ENCODE peak calls at places on chromosomes 3 and 15, in six cellular contexts. K, M, G, F, R and W are unnamed samples. For H3K27me3, the result is how much of the 10 kb centered on the place peaks cover.

GRCh38 chr15:37788330-37788729 is 146.1 kb upstream of the TMCO5A start:
- DNase-seq in K (no peak), M (no peak), R (no peak), F (no peak), G (no peak), W (no peak)

GRCh38 chr3:38165722-38166387 is 518 bp downstream of the OXSR1 start:
- DNase-seq in G (no peak), M (no peak), F (peak), K (no peak), R (no peak), W (peak)

GRCh38 chr3:59469948-59470723 is 420.3 kb upstream of the CFAP20DC start:
- DNase-seq in M (no peak), K (no peak), F (no peak), G (no peak), R (no peak), W (no peak)

GRCh38 chr3:66297260-66297863 is 76.6 kb downstream of the SLC25A26 start:
- DNase-seq in R (no peak), G (no peak), K (no peak), F (no peak), M (no peak), W (no peak)

GRCh38 chr15:62121273-62122015 is 43.6 kb downstream of the C2CD4B start:
- DNase-seq in K (no peak), M (no peak), G (no peak), F (no peak), R (no peak), W (no peak)

GRCh38 chr3:176906046-176906905 is 291.0 kb downstream of the TBL1XR1 start:
- DNase-seq in M (no peak), R (peak), G (peak), F (peak), K (peak), W (peak)

GRCh38 chr15:46854559-46854958 is 862.7 kb upstream of the SEMA6D start:
- DNase-seq in F (no peak), R (no peak), M (no peak), G (no peak), K (no peak), W (no peak)

GRCh38 chr3:45760878-45761711 is 35.2 kb downstream of the SLC6A20 start:
- DNase-seq in R (peak), K (peak), M (peak), G (peak), F (peak), W (peak)

GRCh38 chr3:159977295-159977694 is 11.3 kb upstream of the IL12A start:
- DNase-seq in G (no peak), F (peak), M (no peak), R (no peak), K (no peak), W (no peak)

GRCh38 chr15:39361497-39361896 is 219.4 kb upstream of the THBS1 start:
- DNase-seq in M (no peak), G (no peak), R (no peak), K (no peak), F (no peak), W (no peak)

GRCh38 chr3:138049157-138049919 is 39.4 kb downstream of the CLDN18 start:
- DNase-seq in F (no peak), G (no peak), K (peak), R (no peak), M (no peak), W (peak)

GRCh38 chr3:154184582-154184981 is 63.4 kb downstream of the ARHGEF26 start:
- DNase-seq in K (no peak), F (no peak), M (no peak), G (no peak), R (no peak), W (no peak)

GRCh38 chr3:188349276-188349962 is 195.5 kb downstream of the LPP start:
- DNase-seq in M (peak), F (no peak), R (no peak), K (no peak), G (no peak), W (no peak)

GRCh38 chr15:101428758-101429157 is 60.7 kb downstream of the PCSK6 start:
- DNase-seq in F (no peak), G (no peak), R (no peak), K (no peak), M (no peak), W (no peak)

GRCh38 chr15:59713177-59713576 is 24.1 kb upstream of the BNIP2 start:
- DNase-seq in K (no peak), M (no peak), G (no peak), R (no peak), F (no peak), W (no peak)

GRCh38 chr3:167151671-167152070 is 228.4 kb downstream of the ZBBX start:
- DNase-seq in M (no peak), R (no peak), K (no peak), F (no peak), G (no peak), W (no peak)

GRCh38 chr3:180855956-180856355 is 56.5 kb upstream of the FXR1 start:
- DNase-seq in F (no peak), K (no peak), G (no peak), R (no peak), M (no peak), W (no peak)

GRCh38 chr3:145981057-145981456 is 179.9 kb downstream of the PLOD2 start:
- DNase-seq in K (no peak), R (no peak), G (no peak), F (no peak), M (no peak), W (no peak)

GRCh38 chr3:187130346-187131066 is 8.8 kb downstream of the RPL39L start:
- DNase-seq in F (no peak), K (peak), G (no peak), R (no peak), M (no peak), W (no peak)

GRCh38 chr15:56286213-56286612 is 42.5 kb upstream of the RFX7 start:
- DNase-seq in K (no peak), R (no peak), M (peak), F (no peak), G (no peak), W (peak)

GRCh38 chr3:119294889-119295769 is 946 bp downstream of the ARHGAP31 start:
- DNase-seq in G (peak), K (no peak), F (peak), R (peak), M (no peak), W (peak)

GRCh38 chr3:140242818-140243276 is 307.9 kb downstream of the CLSTN2 start:
- DNase-seq in G (no peak), F (no peak), K (no peak), M (no peak), R (peak), W (no peak)

GRCh38 chr3:79247367-79248103 is 520.3 kb downstream of the ROBO1 start:
- DNase-seq in R (no peak), M (no peak), G (no peak), F (peak), K (peak), W (peak)

GRCh38 chr3:88149146-88149515 is 628 bp upstream of the C3orf38 start:
- DNase-seq in G (no peak), M (peak), K (no peak), R (no peak), F (no peak), W (peak)

GRCh38 chr3:11544413-11545181 is 99.1 kb downstream of the VGLL4 start:
- DNase-seq in F (no peak), M (no peak), R (no peak), G (no peak), K (no peak), W (no peak)

GRCh38 chr3:128367726-128368125 is 99.0 kb downstream of the DNAJB8 start:
- DNase-seq in G (peak), K (no peak), R (no peak), M (no peak), F (no peak), W (no peak)

GRCh38 chr15:60244813-60245212 is 153.0 kb downstream of the ANXA2 start:
- DNase-seq in G (no peak), R (no peak), F (no peak), K (no peak), M (no peak), W (no peak)

GRCh38 chr3:163071684-163072083 is 1575.1 kb downstream of the OTOL1 start:
- DNase-seq in G (no peak), K (no peak), F (no peak), M (no peak), R (no peak), W (peak)

GRCh38 chr15:95134306-95135100 is 903.1 kb downstream of the MCTP2 start:
- DNase-seq in M (no peak), F (no peak), G (no peak), K (no peak), R (no peak), W (peak)

GRCh38 chr3:166123576-166123975 is 286.4 kb upstream of the BCHE start:
- DNase-seq in M (no peak), R (no peak), K (no peak), G (peak), F (no peak), W (peak)

GRCh38 chr15:72515591-72516389 is 41.7 kb downstream of the ARIH1 start:
- DNase-seq in F (no peak), K (no peak), G (no peak), M (no peak), R (no peak), W (peak)

GRCh38 chr3:196012481-196012880 is 69.4 kb downstream of the TFRC start:
- DNase-seq in F (no peak), M (no peak), R (no peak), K (no peak), G (peak), W (no peak)

GRCh38 chr3:42473083-42473932 is 29.1 kb upstream of the VIPR1 start:
- DNase-seq in R (no peak), G (peak), K (no peak), M (no peak), F (peak), W (no peak)

GRCh38 chr3:156614642-156615511 is 59.5 kb upstream of the TIPARP start:
- DNase-seq in F (no peak), M (no peak), R (no peak), K (no peak), G (peak), W (peak)

GRCh38 chr15:64050281-64051092 is 4.2 kb upstream of the DAPK2 start:
- DNase-seq in R (no peak), K (no peak), F (peak), M (no peak), G (no peak), W (no peak)

GRCh38 chr3:72337480-72337855 is 510.8 kb downstream of the SHQ1 start:
- DNase-seq in M (no peak), R (no peak), K (no peak), G (no peak), F (no peak), W (no peak)

GRCh38 chr3:24678441-24678865 is 183.8 kb upstream of the THRB start:
- DNase-seq in G (peak), K (peak), M (no peak), F (peak), R (no peak), W (no peak)

GRCh38 chr3:130849111-130849552 is 44.8 kb upstream of the ATP2C1 start:
- DNase-seq in G (no peak), M (no peak), F (no peak), R (peak), K (no peak), W (no peak)

GRCh38 chr15:78038585-78039247 is 38.8 kb downstream of the TBC1D2B start:
- DNase-seq in M (no peak), F (no peak), R (no peak), G (no peak), K (no peak), W (no peak)

GRCh38 chr15:99453646-99454045 is 112.1 kb upstream of the MEF2A start:
- DNase-seq in R (no peak), M (no peak), F (no peak), K (no peak), G (no peak), W (no peak)

GRCh38 chr15:99454941-99455795 is 110.6 kb upstream of the MEF2A start:
- DNase-seq in F (peak), K (peak), R (peak), M (peak), G (peak), W (no peak)

GRCh38 chr15:99455796-99456160 is 110.0 kb upstream of the MEF2A start:
- DNase-seq in K (no peak), F (no peak), M (no peak), R (no peak), G (no peak), W (no peak)

GRCh38 chr15:99452728-99453643 is 112.8 kb upstream of the MEF2A start:
- DNase-seq in F (no peak), K (no peak), G (no peak), R (no peak), M (no peak), W (no peak)

GRCh38 chr15:99454107-99454809 is 111.5 kb upstream of the MEF2A start:
- DNase-seq in M (no peak), K (no peak), R (no peak), G (no peak), F (no peak), W (no peak)
- H3K27me3 ChIP-seq in M (under half), K (under half), R (under half), G (under half), F (under half), W (under half)

GRCh38 chr3:170222647-170223541 is 670 bp downstream of the PRKCI start:
- DNase-seq in K (no peak), R (peak), G (no peak), F (peak), M (no peak), W (peak)
- TF ChIP-seq CTCF in K (peak), R (no peak), G (peak), F (no peak), M (no peak), W (no peak)

GRCh38 chr3:184381261-184382224 is 1.7 kb downstream of the CHRD start:
- DNase-seq in G (no peak), F (no peak), R (no peak), K (no peak), M (no peak), W (no peak)

GRCh38 chr3:184380210-184380626 is 364 bp downstream of the CHRD start:
- DNase-seq in R (peak), M (no peak), K (no peak), F (peak), G (no peak), W (no peak)

GRCh38 chr3:184382326-184383032 is 2.6 kb downstream of the CHRD start:
- DNase-seq in G (no peak), M (no peak), R (no peak), F (no peak), K (no peak), W (no peak)

GRCh38 chr3:184379375-184380209 is at the start of gene CHRD:
- DNase-seq in M (no peak), F (peak), R (no peak), G (no peak), K (no peak), W (no peak)

DNA sequence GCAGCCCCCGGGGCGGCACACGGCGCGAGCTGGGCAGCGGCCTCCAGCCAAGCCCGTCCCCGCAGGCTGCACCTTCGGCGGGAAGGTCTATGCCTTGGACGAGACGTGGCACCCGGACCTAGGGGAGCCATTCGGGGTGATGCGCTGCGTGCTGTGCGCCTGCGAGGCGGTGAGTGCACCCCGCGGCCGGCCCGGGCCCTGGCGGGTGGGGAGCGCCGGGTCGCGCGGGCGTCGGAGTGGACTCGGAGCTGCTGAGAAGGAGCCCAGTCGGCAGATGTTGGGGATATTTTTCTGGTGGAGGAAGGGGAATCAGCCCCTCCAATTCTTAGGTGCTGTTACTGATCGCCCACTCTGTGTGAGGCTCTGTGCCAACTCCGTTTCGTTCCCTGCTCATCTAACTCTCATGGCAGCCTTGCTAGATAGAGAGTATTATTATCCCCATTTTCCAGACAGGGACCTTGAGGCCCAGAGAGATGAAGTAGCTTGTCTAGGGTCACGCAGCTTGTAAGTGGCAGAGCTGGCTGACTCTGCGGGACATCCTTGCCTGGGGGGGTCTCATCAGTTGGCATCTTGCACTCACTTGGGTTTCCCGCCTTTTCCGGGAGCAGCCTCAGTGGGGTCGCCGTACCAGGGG is 890 bp downstream of the CHRD start:
- DNase-seq in M (no peak), F (no peak), K (no peak), R (no peak), G (no peak), W (no peak)
- H3K27me3 ChIP-seq in M (under half), F (under half), K (half or more), R (under half), G (half or more), W (under half)

GRCh38 chr3:10026084-10026890 is at the start of gene FANCD2:
- DNase-seq in K (peak), R (peak), M (peak), G (peak), F (peak), W (peak)
- TF ChIP-seq CTCF in K (no peak), R (no peak), M (no peak), G (no peak), F (no peak), W (no peak)

DNA sequence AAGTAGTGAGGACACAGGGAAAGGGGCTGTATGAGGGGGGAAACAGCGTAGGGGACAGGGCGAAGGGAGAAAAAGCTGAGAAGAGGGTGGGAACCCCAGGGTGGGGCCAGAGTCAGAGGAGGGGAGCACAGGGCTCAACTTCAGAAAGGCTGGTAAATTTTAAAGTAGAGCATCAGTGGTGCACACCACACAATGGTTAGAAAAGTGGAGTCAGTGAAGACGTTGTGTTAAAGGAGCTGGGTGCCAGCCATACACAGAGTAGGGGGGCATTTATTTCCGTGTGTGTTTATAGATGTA is 3.0 kb upstream of the RPP25 start:
- DNase-seq in R (no peak), M (no peak), K (no peak), G (no peak), F (no peak), W (no peak)
- H3K27me3 ChIP-seq in R (under half), M (under half), K (half or more), G (under half), F (half or more), W (under half)

DNA sequence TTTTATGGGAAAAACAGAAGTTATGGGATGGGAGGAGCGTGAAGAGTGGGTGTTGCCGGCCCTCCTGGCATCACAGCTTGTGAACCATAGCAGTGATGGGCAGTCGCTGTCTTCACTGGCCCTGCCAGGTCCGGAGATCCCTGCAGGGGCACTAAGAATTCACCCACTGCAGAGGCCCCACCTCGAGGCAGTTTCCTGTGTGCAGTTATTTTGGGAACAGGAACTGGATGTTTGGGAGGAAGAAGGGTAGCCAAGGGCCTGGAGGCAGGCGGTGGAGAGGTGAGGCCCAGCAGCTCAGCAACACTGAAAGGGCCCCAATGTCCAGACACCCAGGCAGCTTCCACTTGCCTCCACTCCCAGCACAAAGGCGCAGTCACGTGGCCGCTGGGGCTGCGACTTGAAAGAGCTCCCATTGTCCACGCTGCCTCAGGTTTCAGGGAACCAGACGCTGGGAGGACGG is 255.6 kb downstream of the ZNF621 start:
- DNase-seq in M (no peak), F (peak), K (no peak), G (no peak), R (peak), W (no peak)
- TF ChIP-seq CTCF in M (no peak), F (no peak), K (no peak), G (no peak), R (no peak), W (no peak)

GRCh38 chr3:173685471-173685870 is 287.9 kb downstream of the NLGN1 start:
- DNase-seq in R (no peak), F (no peak), G (no peak), K (no peak), M (no peak), W (no peak)
- H3K27me3 ChIP-seq in R (under half), F (under half), G (under half), K (under half), M (under half), W (under half)